ENCODE peak calls at places on chromosome 1, in eight cellular contexts. B is GM10248; I is coronary artery; H is gastrocnemius medialis; C is RCC 7860; Z is naive thymus-derived CD8-positive, alpha-beta T cell; O is glutamatergic neuron; R is activated naive CD8-positive, alpha-beta T cell treated with anti-CD3 and anti-CD28 coated beads, Interleukin-2, amount 50 U/mL, for 16 hours. Y is an unnamed sample.
A peak's percentile ranks its signal among the peaks of the same experiment; 100 is the strongest.

GRCh38 chr1:44714944-44715571 is 15.9 kb downstream of the RNU5D-1 start:
- DNase-seq in R (no peak), Z (peak; percentile 77), I (no peak), O (peak; percentile 65), H (peak; percentile 22), B (peak; percentile 77), C (peak; percentile 59), Y (peak; percentile 85)

GRCh38 chr1:200625381-200625824 is 4.9 kb upstream of the KIF14 start:
- DNase-seq in R (no peak), B (peak; percentile 51), Z (peak; percentile 20), I (no peak), H (no peak), O (no peak), C (no peak), Y (no peak)

GRCh38 chr1:157035121-157035520 is 10.4 kb downstream of the ARHGEF11 start:
- DNase-seq in H (no peak), O (no peak), R (no peak), Z (no peak), I (no peak), C (no peak), B (no peak), Y (no peak)

GRCh38 chr1:229230893-229231753 is 39.8 kb upstream of the RAB4A start:
- DNase-seq in H (no peak), I (no peak), B (no peak), Z (no peak), C (peak; percentile 72), R (no peak), O (no peak), Y (no peak)

GRCh38 chr1:235327559-235328270 is at the start of gene ARID4B:
- DNase-seq in I (no peak), B (peak; percentile 91), O (peak; percentile 81), H (no peak), Z (no peak), R (peak; percentile 17), C (peak; percentile 21), Y (peak; percentile 95)

GRCh38 chr1:200969726-200970521 is 53.6 kb downstream of the KIF21B start:
- DNase-seq in R (no peak), O (no peak), I (no peak), H (no peak), C (no peak), Z (no peak), B (peak; percentile 88), Y (no peak)

GRCh38 chr1:21891621-21892479 is 45.3 kb downstream of the HSPG2 start:
- DNase-seq in Z (no peak), B (no peak), O (no peak), I (no peak), C (no peak), R (no peak), H (no peak), Y (no peak)

GRCh38 chr1:229148041-229148671 is 122.8 kb upstream of the RAB4A start:
- DNase-seq in C (peak; percentile 76), O (peak; percentile 31), Z (no peak), B (no peak), H (no peak), I (no peak), R (no peak), Y (no peak)

GRCh38 chr1:39892611-39893595 is 8.8 kb downstream of the MYCL start:
- DNase-seq in C (peak; percentile 56), O (no peak), Z (no peak), H (no peak), B (no peak), I (no peak), R (no peak), Y (no peak)

GRCh38 chr1:8495928-8496401 is 178.1 kb downstream of the SLC45A1 start:
- DNase-seq in B (no peak), O (no peak), R (peak; percentile 17), Z (no peak), C (peak; percentile 70), H (no peak), I (no peak), Y (no peak)

GRCh38 chr1:180194546-180195207 is 35.4 kb upstream of the LHX4 start:
- DNase-seq in B (no peak), Z (no peak), R (no peak), C (no peak), O (peak; percentile 95), H (no peak), I (no peak), Y (no peak)

GRCh38 chr1:36154765-36155559 is 998 bp upstream of the MAP7D1 start:
- DNase-seq in B (no peak), I (no peak), H (no peak), C (no peak), O (peak; percentile 41), R (no peak), Z (no peak), Y (no peak)

GRCh38 chr1:54404263-54404662 is 1.9 kb downstream of the SSBP3 start:
- DNase-seq in Z (no peak), O (no peak), B (no peak), R (no peak), H (no peak), C (no peak), I (no peak), Y (peak; percentile 72)

GRCh38 chr1:163169553-163169952 is 33.2 kb downstream of the RGS5 start:
- DNase-seq in O (no peak), R (no peak), I (no peak), Z (no peak), C (no peak), B (no peak), H (no peak), Y (no peak)

GRCh38 chr1:65147424-65148177 is 402 bp upstream of the AK4 start:
- DNase-seq in Z (peak; percentile 31), B (peak; percentile 78), O (peak; percentile 43), C (peak; percentile 60), H (no peak), I (no peak), R (no peak), Y (peak; percentile 87)

GRCh38 chr1:232635778-232636356 is 5.9 kb upstream of the SIPA1L2 start:
- DNase-seq in Z (peak; percentile 47), R (no peak), H (no peak), B (peak; percentile 46), C (peak; percentile 64), I (no peak), O (no peak), Y (no peak)

Y was measured in posterior vena cava.